ENCODE peak calls at places on chromosomes 16 and 17, in five cellular contexts. K is GM12878, X is HepG2, G is H1, A is K562. U is an unnamed sample.
A peak's percentile ranks its signal among the peaks of the same experiment; 100 is the strongest.

GRCh38 chr16:50664270-50664669 is 16.8 kb downstream of the SNX20 start:
- DNase-seq in A (no peak), G (no peak), X (no peak), K (no peak), U (no peak)

GRCh38 chr17:75601057-75601987 is 13.7 kb downstream of the MYO15B start:
- DNase-seq in X (peak; percentile 77), G (peak; percentile 47), A (peak; percentile 86), K (no peak), U (peak; percentile 83)

GRCh38 chr16:73298562-73298961 is 250.6 kb upstream of the ZFHX3 start:
- DNase-seq in A (no peak), G (no peak), K (no peak), X (peak; percentile 9), U (no peak)

GRCh38 chr17:31549121-31549524 is 157.6 kb downstream of the RAB11FIP4 start:
- DNase-seq in K (no peak), G (no peak), A (no peak), X (peak; percentile 31), U (peak; percentile 72)

GRCh38 chr17:70169707-70170597 is 620 bp downstream of the KCNJ2 start:
- DNase-seq in G (no peak), X (no peak), A (no peak), K (no peak), U (no peak)

GRCh38 chr17:63295288-63295687 is 150.8 kb downstream of the CYB561 start:
- DNase-seq in G (no peak), A (no peak), X (no peak), K (no peak), U (no peak)

GRCh38 chr17:47703191-47703591 is 9.2 kb downstream of the TBKBP1 start:
- DNase-seq in G (no peak), K (no peak), A (no peak), X (no peak), U (no peak)

GRCh38 chr16:6926341-6926740 is 406.3 kb upstream of the RBFOX1 start:
- DNase-seq in K (no peak), A (no peak), X (no peak), G (no peak), U (no peak)

GRCh38 chr16:72884037-72884436 is 163.9 kb downstream of the ZFHX3 start:
- DNase-seq in X (no peak), A (no peak), K (no peak), G (no peak), U (no peak)

GRCh38 chr17:55722016-55722706 is 503 bp downstream of the TMEM100 start:
- DNase-seq in X (no peak), A (no peak), K (no peak), G (no peak), U (no peak)

GRCh38 chr16:50388491-50388890 is 19.7 kb upstream of the BRD7 start:
- DNase-seq in G (no peak), K (no peak), A (no peak), X (no peak), U (no peak)

GRCh38 chr16:86286991-86287640 is 223.2 kb upstream of the FOXF1 start:
- DNase-seq in G (peak; percentile 33), A (no peak), K (no peak), X (no peak), U (no peak)

GRCh38 chr17:79368521-79368920 is 242.3 kb downstream of the RBFOX3 start:
- DNase-seq in X (no peak), K (no peak), G (no peak), A (no peak), U (no peak)

GRCh38 chr16:62638964-62639861 is 603.0 kb upstream of the CDH8 start:
- DNase-seq in X (no peak), K (peak; percentile 83), G (no peak), A (no peak), U (no peak)

GRCh38 chr17:31386542-31387075 is 4.9 kb upstream of the RAB11FIP4 start:
- DNase-seq in X (no peak), A (no peak), G (no peak), K (no peak), U (no peak)

GRCh38 chr17:28494445-28495188 is 11.5 kb upstream of the FOXN1 start:
- DNase-seq in K (no peak), A (peak; percentile 81), G (peak; percentile 41), X (peak; percentile 27), U (peak; percentile 93)

GRCh38 chr16:56265746-56266145 is 74.5 kb downstream of the GNAO1 start:
- DNase-seq in X (no peak), A (no peak), G (no peak), K (no peak), U (no peak)

GRCh38 chr16:84143784-84144199 is 1.2 kb downstream of the HSDL1 start:
- DNase-seq in A (peak; percentile 68), X (no peak), K (no peak), G (no peak), U (no peak)

GRCh38 chr16:89073346-89074221 is 20.1 kb upstream of the ACSF3 start:
- DNase-seq in A (no peak), K (no peak), X (no peak), G (no peak), U (no peak)

GRCh38 chr16:89070590-89070989 is 23.1 kb upstream of the ACSF3 start:
- DNase-seq in X (no peak), G (no peak), K (no peak), A (no peak), U (no peak)

GRCh38 chr16:89069920-89070319 is 23.7 kb upstream of the ACSF3 start:
- DNase-seq in K (no peak), G (no peak), A (no peak), X (no peak), U (no peak)

GRCh38 chr16:89071686-89072182 is 21.9 kb upstream of the ACSF3 start:
- DNase-seq in G (no peak), K (no peak), A (peak; percentile 37), X (no peak), U (peak; percentile 54)

DNA sequence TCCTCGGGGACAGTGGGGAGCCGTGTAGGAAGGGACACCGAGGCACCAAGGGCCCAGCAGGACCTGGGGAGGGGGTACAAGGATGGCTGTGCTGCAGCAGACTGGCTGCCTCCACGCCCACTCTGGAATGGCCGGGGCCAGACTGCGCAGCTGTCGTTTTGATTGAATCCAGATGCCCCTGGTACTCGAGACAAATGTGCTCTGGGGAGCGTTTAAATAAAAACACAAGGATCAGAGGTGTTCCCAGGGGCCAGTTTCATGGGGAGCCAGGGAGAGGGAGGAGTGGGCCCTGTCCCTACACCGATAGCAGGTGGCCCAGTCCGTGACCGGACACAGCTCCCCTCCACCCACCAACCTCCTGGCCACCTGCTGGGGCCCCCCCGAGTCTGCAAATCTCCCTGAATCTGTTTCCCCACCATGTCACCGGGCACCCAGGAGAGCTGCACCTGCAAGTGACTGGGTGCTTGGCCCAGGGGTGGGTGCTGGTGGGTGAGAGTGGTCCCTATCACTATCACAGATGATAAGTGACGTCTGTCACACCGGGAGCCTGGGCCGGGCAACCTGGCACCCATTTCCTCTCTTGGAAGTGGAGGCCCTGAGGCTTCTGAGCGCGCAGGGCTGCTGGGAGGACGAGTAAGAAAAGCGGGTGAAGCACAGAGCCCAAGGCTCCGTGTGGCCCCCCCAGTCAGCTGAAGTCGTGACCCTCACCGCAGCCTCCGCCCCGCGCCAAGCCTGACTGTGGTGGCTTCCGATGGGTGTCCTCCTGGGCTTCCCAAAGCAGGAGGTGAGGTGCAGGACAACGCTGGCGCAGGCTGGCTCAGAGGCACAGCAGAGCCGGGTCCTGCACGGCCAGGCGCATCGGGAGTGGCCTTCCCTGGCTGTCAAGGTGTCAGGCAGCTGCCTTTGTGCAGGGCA is 21.2 kb upstream of the ACSF3 start:
- DNase-seq in G (no peak), A (no peak), K (no peak), X (no peak), U (peak; percentile 95)
- TF ChIP-seq POLR2AphosphoS5 in G (no peak), A (no peak), K (no peak), X (no peak), U (peak; percentile 49)

DNA sequence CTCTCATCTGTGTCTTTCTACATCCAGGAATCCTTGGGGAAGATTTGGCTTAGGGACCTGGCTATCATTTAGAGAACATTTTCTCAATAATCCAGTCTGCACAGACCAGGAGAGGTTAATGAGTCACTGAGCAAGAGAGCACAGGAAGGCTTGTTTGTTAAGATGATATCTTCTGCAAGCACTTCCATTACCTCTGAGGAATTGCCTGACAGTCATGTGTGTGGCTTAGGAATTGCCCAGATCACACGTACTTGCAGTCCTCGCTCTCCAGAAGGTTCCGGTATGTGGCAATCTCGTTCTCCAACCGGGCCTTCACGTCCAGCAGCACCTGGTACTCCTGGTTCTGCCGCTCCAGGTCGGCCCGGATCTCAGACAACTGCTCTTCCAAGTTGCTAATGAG is 3.3 kb downstream of the KRT37 start:
- DNase-seq in A (no peak), G (no peak), K (no peak), X (peak; percentile 40), U (no peak)
- TF ChIP-seq RFX5 in A (no peak), G (no peak), K (no peak), X (no peak), U (no peak)

GRCh38 chr16:68743664-68744063 is 6.6 kb downstream of the CDH1 start:
- DNase-seq in A (no peak), K (no peak), G (no peak), X (no peak), U (no peak)

GRCh38 chr16:68749424-68749823 is 12.3 kb downstream of the CDH1 start:
- DNase-seq in X (peak; percentile 66), A (no peak), G (no peak), K (no peak), U (no peak)

GRCh38 chr16:68740628-68741346 is 3.7 kb downstream of the CDH1 start:
- DNase-seq in G (no peak), X (no peak), A (no peak), K (no peak), U (no peak)

GRCh38 chr16:68746951-68747350 is 9.9 kb downstream of the CDH1 start:
- DNase-seq in X (no peak), A (no peak), G (no peak), K (no peak), U (no peak)

DNA sequence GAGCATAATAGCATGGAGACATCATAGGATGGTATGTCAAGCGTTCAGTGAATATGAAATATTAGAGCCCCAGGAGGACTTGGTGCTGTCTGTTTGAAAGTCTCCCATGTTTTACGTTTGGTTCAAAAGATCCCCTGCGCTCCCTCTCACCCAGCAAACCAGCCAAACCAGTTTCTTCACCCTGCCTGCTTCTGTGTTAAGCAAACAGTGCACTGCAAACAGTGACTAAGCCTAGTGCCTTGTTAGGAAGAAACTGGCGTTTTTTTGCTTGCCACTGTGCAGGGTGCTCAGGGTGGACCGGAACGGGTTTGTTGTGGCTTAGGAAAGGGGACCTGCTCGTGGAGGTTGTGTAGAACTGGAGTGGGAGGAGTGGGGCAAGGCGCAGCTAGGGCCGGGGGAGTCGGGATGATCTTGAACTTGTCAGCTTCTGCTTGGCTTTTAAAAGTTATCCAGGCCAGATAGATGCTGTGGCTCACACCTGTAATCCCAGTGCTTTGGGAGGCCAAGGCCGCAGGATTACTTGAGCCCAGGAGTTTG is 7.7 kb downstream of the CDH1 start:
- DNase-seq in K (no peak), G (no peak), A (no peak), X (peak; percentile 97), U (no peak)
- TF ChIP-seq POLR2AphosphoS5 in K (no peak), G (peak; percentile 27), A (no peak), X (no peak), U (no peak)

GRCh38 chr17:40921026-40921425 is 16.4 kb downstream of the KRT23 start:
- DNase-seq in X (no peak), G (no peak), A (no peak), K (no peak), U (no peak)

GRCh38 chr17:40916366-40916765 is 21.1 kb downstream of the KRT23 start:
- DNase-seq in X (no peak), G (no peak), K (no peak), A (no peak), U (no peak)

GRCh38 chr17:40926341-40926740 is 11.1 kb downstream of the KRT23 start:
- DNase-seq in X (no peak), K (no peak), A (no peak), G (no peak), U (no peak)

GRCh38 chr17:40922239-40922638 is 15.2 kb downstream of the KRT23 start:
- DNase-seq in X (peak; percentile 68), A (peak; percentile 21), G (no peak), K (no peak), U (no peak)
- TF ChIP-seq RFX5 in X (no peak), A (no peak), G (no peak), K (no peak), U (no peak)